ENCODE peak calls at places on chromosomes 4 and X, in eight cellular contexts. One of them, this sample, is unnamed.

GRCh38 chr4:140637836-140638235 is 69.1 kb upstream of the UCP1 start:
- DNase-seq in HCT116: peak
- DNase-seq in AG10803: peak
- DNase-seq in B cell: peak
- DNase-seq in H9: peak
- DNase-seq in tibial artery: no peak
- DNase-seq in endothelial cell: peak
- DNase-seq in HFF-Myc: no peak
- DNase-seq in this sample: peak

GRCh38 chr4:117478702-117479101 is 393.3 kb upstream of the TRAM1L1 start:
- DNase-seq in HCT116: no peak
- DNase-seq in AG10803: no peak
- DNase-seq in B cell: no peak
- DNase-seq in H9: no peak
- DNase-seq in tibial artery: no peak
- DNase-seq in endothelial cell: no peak
- DNase-seq in HFF-Myc: no peak
- DNase-seq in this sample: no peak

GRCh38 chrX:140701480-140701879 is 8.1 kb upstream of the LINC00632 start:
- DNase-seq in HCT116: no peak
- DNase-seq in AG10803: peak
- DNase-seq in B cell: no peak
- DNase-seq in H9: no peak
- DNase-seq in tibial artery: no peak
- DNase-seq in endothelial cell: no peak
- DNase-seq in HFF-Myc: no peak
- DNase-seq in this sample: peak

GRCh38 chrX:12011075-12011474 is 127.2 kb upstream of the FRMPD4 start:
- DNase-seq in HCT116: no peak
- DNase-seq in AG10803: peak
- DNase-seq in B cell: no peak
- DNase-seq in H9: no peak
- DNase-seq in tibial artery: no peak
- DNase-seq in endothelial cell: no peak
- DNase-seq in HFF-Myc: no peak
- DNase-seq in this sample: no peak

GRCh38 chr4:29549308-29549707 is 1170.9 kb upstream of the PCDH7 start:
- DNase-seq in HCT116: no peak
- DNase-seq in AG10803: no peak
- DNase-seq in B cell: no peak
- DNase-seq in H9: no peak
- DNase-seq in tibial artery: no peak
- DNase-seq in endothelial cell: no peak
- DNase-seq in HFF-Myc: no peak
- DNase-seq in this sample: no peak

GRCh38 chrX:80879143-80879542 is 69.5 kb upstream of the BRWD3 start:
- DNase-seq in HCT116: no peak
- DNase-seq in AG10803: no peak
- DNase-seq in B cell: no peak
- DNase-seq in H9: no peak
- DNase-seq in tibial artery: no peak
- DNase-seq in endothelial cell: no peak
- DNase-seq in HFF-Myc: no peak
- DNase-seq in this sample: peak

GRCh38 chr4:182825786-182826185 is 91.4 kb downstream of the DCTD start:
- DNase-seq in HCT116: no peak
- DNase-seq in AG10803: no peak
- DNase-seq in B cell: no peak
- DNase-seq in H9: no peak
- DNase-seq in tibial artery: no peak
- DNase-seq in endothelial cell: no peak
- DNase-seq in HFF-Myc: no peak
- DNase-seq in this sample: no peak

GRCh38 chrX:2701600-2701999 is 10.5 kb downstream of the CD99 start:
- DNase-seq in HCT116: no peak
- DNase-seq in AG10803: no peak
- DNase-seq in B cell: peak
- DNase-seq in H9: no peak
- DNase-seq in tibial artery: no peak
- DNase-seq in endothelial cell: no peak
- DNase-seq in HFF-Myc: no peak
- DNase-seq in this sample: no peak

GRCh38 chr4:165813606-165814005 is 59.4 kb upstream of the TLL1 start:
- DNase-seq in HCT116: no peak
- DNase-seq in AG10803: no peak
- DNase-seq in B cell: no peak
- DNase-seq in H9: no peak
- DNase-seq in tibial artery: no peak
- DNase-seq in endothelial cell: no peak
- DNase-seq in HFF-Myc: no peak
- DNase-seq in this sample: no peak

GRCh38 chrX:55107262-55107661 is 18.4 kb downstream of the PAGE2 start:
- DNase-seq in HCT116: no peak
- DNase-seq in AG10803: no peak
- DNase-seq in B cell: no peak
- DNase-seq in H9: no peak
- DNase-seq in tibial artery: no peak
- DNase-seq in endothelial cell: no peak
- DNase-seq in HFF-Myc: no peak
- DNase-seq in this sample: no peak

GRCh38 chrX:154516655-154517100 is 646 bp upstream of the FAM3A start:
- DNase-seq in HCT116: no peak
- DNase-seq in AG10803: peak
- DNase-seq in B cell: no peak
- DNase-seq in H9: peak
- DNase-seq in tibial artery: peak
- DNase-seq in endothelial cell: no peak
- DNase-seq in HFF-Myc: no peak
- DNase-seq in this sample: peak

GRCh38 chr4:152935138-152935537 is 985 bp upstream of the FHDC1 start:
- DNase-seq in HCT116: peak
- DNase-seq in AG10803: no peak
- DNase-seq in B cell: no peak
- DNase-seq in H9: peak
- DNase-seq in tibial artery: no peak
- DNase-seq in endothelial cell: no peak
- DNase-seq in HFF-Myc: no peak
- DNase-seq in this sample: peak
- TF ChIP-seq CTCF in HCT116: no peak
- TF ChIP-seq CTCF in AG10803: no peak
- TF ChIP-seq CTCF in B cell: no peak
- TF ChIP-seq CTCF in H9: peak
- TF ChIP-seq CTCF in tibial artery: no peak
- TF ChIP-seq CTCF in endothelial cell: no peak
- TF ChIP-seq CTCF in HFF-Myc: no peak
- TF ChIP-seq CTCF in this sample: peak

GRCh38 chr4:158259955-158260575 is 49.8 kb downstream of the TMEM144 start:
- DNase-seq in HCT116: peak
- DNase-seq in AG10803: peak
- DNase-seq in B cell: no peak
- DNase-seq in H9: no peak
- DNase-seq in tibial artery: no peak
- DNase-seq in endothelial cell: no peak
- DNase-seq in HFF-Myc: peak
- DNase-seq in this sample: no peak
- TF ChIP-seq CTCF in HCT116: peak
- TF ChIP-seq CTCF in AG10803: peak
- TF ChIP-seq CTCF in B cell: no peak
- TF ChIP-seq CTCF in H9: peak
- TF ChIP-seq CTCF in tibial artery: peak
- TF ChIP-seq CTCF in endothelial cell: peak
- TF ChIP-seq CTCF in HFF-Myc: no peak
- TF ChIP-seq CTCF in this sample: peak

DNA sequence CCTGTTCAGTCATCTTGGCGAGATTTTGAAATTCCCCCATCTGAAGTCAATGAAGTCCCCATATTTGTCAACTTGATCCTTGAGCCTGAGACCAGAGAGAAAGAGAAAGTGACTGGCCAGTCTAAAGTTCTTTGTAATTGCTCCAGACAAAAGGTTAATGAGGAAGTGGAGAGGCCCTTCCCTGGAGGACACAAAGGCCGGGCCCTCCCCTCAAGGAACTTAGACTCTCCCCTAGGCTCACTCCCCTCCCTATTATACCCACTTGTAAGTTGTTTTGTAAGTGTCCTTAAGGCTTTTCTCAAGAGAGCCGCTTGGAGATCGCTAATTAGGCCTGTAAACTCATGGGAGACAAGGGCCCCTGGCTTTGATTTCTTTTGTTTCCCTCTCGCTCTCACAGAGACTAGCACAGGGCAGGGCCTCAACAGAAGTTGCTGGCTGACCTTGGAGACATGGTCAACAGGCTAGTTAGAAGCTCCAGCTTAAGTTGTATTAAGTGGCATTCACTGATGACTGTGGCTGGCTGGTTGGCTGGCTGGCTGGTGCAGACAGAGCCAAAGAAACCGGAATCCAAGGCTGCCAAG is 20.3 kb upstream of the GPC4 start:
- DNase-seq in HCT116: no peak
- DNase-seq in AG10803: no peak
- DNase-seq in B cell: no peak
- DNase-seq in H9: no peak
- DNase-seq in tibial artery: no peak
- DNase-seq in endothelial cell: no peak
- DNase-seq in HFF-Myc: no peak
- DNase-seq in this sample: no peak
- TF ChIP-seq CTCF in HCT116: no peak
- TF ChIP-seq CTCF in AG10803: no peak
- TF ChIP-seq CTCF in B cell: no peak
- TF ChIP-seq CTCF in H9: no peak
- TF ChIP-seq CTCF in tibial artery: no peak
- TF ChIP-seq CTCF in endothelial cell: no peak
- TF ChIP-seq CTCF in HFF-Myc: no peak
- TF ChIP-seq CTCF in this sample: no peak

GRCh38 chr4:14897217-14897616 is 105.1 kb upstream of the CPEB2 start:
- DNase-seq in HCT116: no peak
- DNase-seq in AG10803: no peak
- DNase-seq in B cell: no peak
- DNase-seq in H9: no peak
- DNase-seq in tibial artery: no peak
- DNase-seq in endothelial cell: no peak
- DNase-seq in HFF-Myc: no peak
- DNase-seq in this sample: no peak
- TF ChIP-seq CTCF in HCT116: no peak
- TF ChIP-seq CTCF in AG10803: no peak
- TF ChIP-seq CTCF in B cell: no peak
- TF ChIP-seq CTCF in H9: no peak
- TF ChIP-seq CTCF in tibial artery: no peak
- TF ChIP-seq CTCF in endothelial cell: no peak
- TF ChIP-seq CTCF in HFF-Myc: no peak
- TF ChIP-seq CTCF in this sample: no peak

DNA sequence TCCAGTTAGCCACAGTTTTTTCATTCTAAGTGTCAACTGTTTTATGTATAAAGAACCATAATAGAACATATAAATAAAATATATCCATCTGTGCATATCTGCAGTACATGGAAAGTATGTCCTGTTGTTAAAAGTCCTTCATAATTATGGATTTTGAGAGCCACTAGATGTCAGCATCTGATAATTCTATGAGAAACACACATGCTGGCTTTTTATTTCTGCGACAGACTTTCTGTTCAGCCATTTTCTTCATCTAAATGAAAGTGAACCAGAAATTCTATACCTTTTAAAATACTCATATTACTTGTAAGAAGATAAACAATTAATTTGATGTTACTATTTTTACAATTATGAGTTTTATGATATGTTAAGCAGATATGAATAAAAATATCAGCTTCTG is 251.4 kb downstream of the GPM6A start:
- DNase-seq in HCT116: peak
- DNase-seq in AG10803: peak
- DNase-seq in B cell: no peak
- DNase-seq in H9: no peak
- DNase-seq in tibial artery: no peak
- DNase-seq in endothelial cell: no peak
- DNase-seq in HFF-Myc: no peak
- DNase-seq in this sample: no peak
- TF ChIP-seq CTCF in HCT116: peak
- TF ChIP-seq CTCF in AG10803: no peak
- TF ChIP-seq CTCF in B cell: no peak
- TF ChIP-seq CTCF in H9: peak
- TF ChIP-seq CTCF in tibial artery: no peak
- TF ChIP-seq CTCF in endothelial cell: no peak
- TF ChIP-seq CTCF in HFF-Myc: no peak
- TF ChIP-seq CTCF in this sample: no peak

DNA sequence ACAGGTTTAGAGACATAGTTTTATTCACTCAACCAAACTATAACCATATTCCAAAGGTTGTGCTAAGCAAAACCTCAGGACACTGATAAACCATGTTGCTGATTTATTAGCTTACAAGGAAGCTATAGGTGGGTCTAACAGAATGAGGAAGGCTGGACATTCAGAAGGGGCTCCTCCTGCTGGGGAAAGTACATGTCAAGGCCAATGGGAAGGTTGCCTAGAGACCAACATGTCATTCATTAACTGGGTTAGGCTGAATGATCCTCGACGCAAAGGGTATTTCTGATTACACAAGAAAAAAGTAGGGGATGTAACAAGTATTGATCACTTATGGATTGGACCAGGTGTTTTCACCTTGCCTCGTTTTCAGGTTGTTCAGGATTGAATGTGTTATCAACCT is 30.3 kb downstream of the SLC10A6 start:
- DNase-seq in HCT116: no peak
- DNase-seq in AG10803: no peak
- DNase-seq in B cell: no peak
- DNase-seq in H9: peak
- DNase-seq in tibial artery: no peak
- DNase-seq in endothelial cell: no peak
- DNase-seq in HFF-Myc: no peak
- DNase-seq in this sample: no peak
- TF ChIP-seq CTCF in HCT116: no peak
- TF ChIP-seq CTCF in AG10803: no peak
- TF ChIP-seq CTCF in B cell: no peak
- TF ChIP-seq CTCF in H9: peak
- TF ChIP-seq CTCF in tibial artery: no peak
- TF ChIP-seq CTCF in endothelial cell: no peak
- TF ChIP-seq CTCF in HFF-Myc: no peak
- TF ChIP-seq CTCF in this sample: no peak

GRCh38 chrX:50905334-50905733 is 5.2 kb upstream of the BMP15 start:
- DNase-seq in HCT116: no peak
- DNase-seq in AG10803: no peak
- DNase-seq in B cell: no peak
- DNase-seq in H9: no peak
- DNase-seq in tibial artery: no peak
- DNase-seq in endothelial cell: no peak
- DNase-seq in HFF-Myc: no peak
- DNase-seq in this sample: peak
- TF ChIP-seq CTCF in HCT116: peak
- TF ChIP-seq CTCF in AG10803: peak
- TF ChIP-seq CTCF in B cell: no peak
- TF ChIP-seq CTCF in H9: peak
- TF ChIP-seq CTCF in tibial artery: no peak
- TF ChIP-seq CTCF in endothelial cell: peak
- TF ChIP-seq CTCF in HFF-Myc: peak
- TF ChIP-seq CTCF in this sample: peak

This sample was measured in activated CD8-positive, alpha-beta T cell treated with anti-CD3 and anti-CD28 coated beads for 36 hours.